ENCODE peak calls at places on chromosome 13, in seven cellular contexts. R, M, A, I, H, W and J are unnamed samples. For H3K9me3, the result is how much of the 10 kb centered on the place peaks cover.

GRCh38 chr13:102645701-102646100 is 48.9 kb downstream of the TPP2 start:
- DNase-seq in H (no peak), M (no peak), I (no peak), W (no peak), R (no peak), A (no peak), J (no peak)

GRCh38 chr13:94534171-94534570 is 54.7 kb upstream of the DCT start:
- DNase-seq in M (peak), H (no peak), W (no peak), A (no peak), I (no peak), R (no peak), J (peak)

GRCh38 chr13:83731113-83731512 is 151.2 kb downstream of the SLITRK1 start:
- DNase-seq in A (no peak), R (no peak), M (no peak), I (no peak), W (no peak), H (no peak), J (no peak)

GRCh38 chr13:49560270-49561063 is 24.9 kb downstream of the RCBTB1 start:
- DNase-seq in H (no peak), M (peak), R (no peak), I (peak), W (no peak), A (no peak), J (peak)

GRCh38 chr13:39268398-39268797 is 230.1 kb downstream of the NHLRC3 start:
- DNase-seq in R (no peak), I (no peak), W (no peak), A (no peak), H (no peak), M (no peak), J (no peak)

GRCh38 chr13:45101327-45102018 is 18.8 kb upstream of the GTF2F2 start:
- DNase-seq in R (no peak), I (no peak), W (no peak), M (no peak), A (no peak), H (no peak), J (no peak)

GRCh38 chr13:110250258-110250891 is 56.6 kb downstream of the COL4A1 start:
- DNase-seq in I (no peak), R (no peak), M (peak), A (no peak), H (peak), W (no peak), J (peak)

GRCh38 chr13:26280295-26280694 is 26.4 kb downstream of the CDK8 start:
- DNase-seq in W (no peak), H (no peak), M (peak), I (no peak), A (no peak), R (no peak), J (peak)

GRCh38 chr13:106472621-106473020 is 62.8 kb downstream of the EFNB2 start:
- DNase-seq in R (no peak), W (no peak), I (no peak), A (no peak), M (no peak), H (no peak), J (no peak)

GRCh38 chr13:44238011-44238421 is 135.6 kb upstream of the SERP2 start:
- DNase-seq in I (no peak), H (no peak), W (no peak), M (peak), R (no peak), A (no peak), J (peak)

DNA sequence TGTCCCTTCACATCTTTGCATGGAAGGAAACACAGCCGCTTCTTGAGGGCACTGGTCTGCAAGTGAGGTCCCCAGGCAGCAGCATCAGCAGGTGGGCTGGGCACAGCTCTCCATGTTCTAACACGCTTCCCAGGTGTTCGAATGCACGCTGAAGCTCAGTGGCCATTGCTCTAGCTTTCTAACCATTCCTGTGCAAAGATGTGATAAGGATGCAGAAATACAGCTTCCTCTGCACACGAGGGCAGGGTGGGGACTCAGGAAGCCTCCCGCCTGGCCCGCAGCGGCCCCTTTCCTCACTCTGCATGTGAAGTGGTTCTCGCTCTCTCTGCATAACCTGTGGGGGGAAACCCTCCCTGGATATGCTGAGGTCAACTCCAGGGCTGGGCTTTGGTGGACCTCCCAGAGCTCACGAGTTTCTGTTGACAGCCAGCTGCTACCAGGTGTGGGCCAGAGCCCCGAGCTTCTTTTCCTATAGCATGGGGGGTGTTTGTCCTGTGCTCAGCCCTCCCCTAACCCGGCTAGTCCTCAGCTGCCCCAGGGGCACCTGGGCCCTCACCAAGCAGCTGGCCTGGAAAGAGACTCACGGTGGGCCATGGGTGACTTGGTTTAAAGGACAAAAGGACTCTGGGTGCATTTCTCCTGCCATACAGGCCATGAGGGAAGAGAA is 168.2 kb downstream of the TEX29 start:
- DNase-seq in I (no peak), A (no peak), M (no peak), R (no peak), H (no peak), W (no peak), J (no peak)
- H3K9me3 ChIP-seq in I (under half), A (under half), M (under half), R (under half), H (under half), W (under half), J (under half)

GRCh38 chr13:30370146-30370545 is 52.1 kb upstream of the UBE2L5 start:
- DNase-seq in H (no peak), A (no peak), M (no peak), R (no peak), W (no peak), I (no peak), J (no peak)
- H3K9ac ChIP-seq in H (no peak), A (no peak), M (no peak), R (no peak), W (no peak), I (no peak), J (no peak)

GRCh38 chr13:37816276-37816675 is 53.3 kb downstream of the TRPC4 start:
- DNase-seq in A (no peak), W (no peak), R (no peak), H (no peak), M (no peak), I (no peak), J (no peak)
- H3K9me3 ChIP-seq in A (under half), W (under half), R (under half), H (under half), M (under half), I (under half), J (under half)

DNA sequence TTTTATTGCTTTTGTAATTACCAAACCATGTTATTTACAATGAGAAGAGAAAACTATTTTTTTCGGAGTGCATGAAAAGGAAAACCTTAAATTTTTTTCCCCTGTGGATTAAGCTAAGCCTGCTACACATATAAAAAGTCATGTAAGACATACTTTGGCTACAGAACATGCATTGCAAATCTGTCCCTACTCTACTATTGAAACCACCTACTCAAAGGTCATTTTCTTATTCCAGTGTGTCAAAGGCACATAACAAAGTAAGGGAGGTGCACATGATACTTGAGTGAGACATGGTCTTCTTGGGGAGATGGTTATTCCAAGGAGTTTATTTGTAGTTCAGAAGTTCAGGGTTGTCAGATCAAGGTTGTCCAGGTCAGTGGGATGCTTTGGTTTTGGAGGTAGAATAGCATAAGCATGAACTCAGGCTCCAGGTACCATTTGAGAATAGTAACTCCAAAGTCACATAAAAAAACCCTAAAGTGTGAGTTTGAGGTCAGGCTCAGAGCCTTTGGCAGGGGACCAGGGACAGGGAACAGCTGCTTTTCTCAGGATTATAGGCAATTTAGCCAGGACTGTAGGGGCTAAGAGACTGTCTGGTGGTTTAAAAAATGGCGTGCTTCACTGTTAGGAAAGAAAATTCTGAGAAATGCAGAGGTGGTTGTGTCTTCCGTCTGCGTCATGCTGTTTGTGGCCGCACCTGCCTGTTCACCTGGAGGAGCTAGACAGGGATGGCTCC is 15.4 kb downstream of the FARP1 start:
- DNase-seq in R (no peak), A (no peak), I (no peak), W (no peak), M (no peak), H (no peak), J (no peak)
- H3K9ac ChIP-seq in R (no peak), A (no peak), I (no peak), W (no peak), M (no peak), H (no peak), J (no peak)

GRCh38 chr13:46232281-46232680 is 20.6 kb downstream of the LRRC63 start:
- DNase-seq in A (no peak), W (no peak), M (peak), I (no peak), H (peak), R (no peak), J (no peak)
- H3K9me3 ChIP-seq in A (under half), W (under half), M (under half), I (under half), H (under half), R (under half), J (under half)

GRCh38 chr13:21671793-21672680 is 1.2 kb downstream of the FGF9 start:
- DNase-seq in R (no peak), H (no peak), W (no peak), M (no peak), A (no peak), I (peak), J (no peak)

GRCh38 chr13:21674271-21675009 is 3.6 kb downstream of the FGF9 start:
- DNase-seq in M (no peak), R (peak), W (peak), I (peak), A (no peak), H (no peak), J (peak)

GRCh38 chr13:21672811-21673591 is 2.1 kb downstream of the FGF9 start:
- DNase-seq in W (no peak), M (no peak), R (no peak), I (no peak), H (no peak), A (no peak), J (peak)

GRCh38 chr13:21675095-21676007 is 4.5 kb downstream of the FGF9 start:
- DNase-seq in W (peak), R (no peak), H (no peak), A (no peak), M (no peak), I (peak), J (no peak)

DNA sequence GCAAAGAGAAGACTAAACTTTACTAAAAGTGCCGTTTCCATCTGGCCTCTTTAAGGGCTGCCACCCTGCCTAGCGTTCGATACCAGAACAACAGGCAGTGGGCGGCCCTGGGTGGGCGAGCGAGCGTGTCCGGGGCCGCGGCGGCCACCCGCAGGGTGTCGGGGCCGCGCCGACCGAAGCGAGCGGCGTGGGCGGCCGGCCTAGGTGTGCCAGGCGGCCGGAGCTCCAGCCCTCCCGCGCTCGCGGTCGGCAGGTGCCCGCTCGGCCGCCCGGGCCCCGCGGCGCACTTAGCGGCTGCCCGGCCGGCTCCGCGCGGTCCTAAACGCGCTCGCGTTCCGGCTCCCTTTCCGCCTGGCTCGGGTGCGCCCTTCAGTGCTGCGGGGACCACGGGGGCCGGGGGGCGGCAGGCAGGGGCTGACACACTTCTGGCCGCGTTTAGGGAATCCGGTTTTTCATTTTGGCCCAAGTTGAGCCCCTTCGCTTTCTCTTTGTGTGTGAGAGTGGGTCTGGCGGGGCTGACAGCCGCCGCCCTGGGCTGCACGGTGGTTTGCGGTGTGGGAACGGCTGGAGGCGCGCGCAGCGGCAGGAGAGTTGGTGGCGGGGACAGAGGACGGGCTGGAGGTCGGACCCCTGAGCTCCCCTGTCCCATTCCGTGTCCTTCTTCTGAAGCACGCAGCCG is 2.9 kb downstream of the FGF9 start:
- DNase-seq in R (peak), A (no peak), W (peak), H (peak), I (peak), M (peak), J (peak)
- H3K9ac ChIP-seq in R (no peak), A (no peak), W (no peak), H (no peak), I (no peak), M (no peak), J (no peak)

DNA sequence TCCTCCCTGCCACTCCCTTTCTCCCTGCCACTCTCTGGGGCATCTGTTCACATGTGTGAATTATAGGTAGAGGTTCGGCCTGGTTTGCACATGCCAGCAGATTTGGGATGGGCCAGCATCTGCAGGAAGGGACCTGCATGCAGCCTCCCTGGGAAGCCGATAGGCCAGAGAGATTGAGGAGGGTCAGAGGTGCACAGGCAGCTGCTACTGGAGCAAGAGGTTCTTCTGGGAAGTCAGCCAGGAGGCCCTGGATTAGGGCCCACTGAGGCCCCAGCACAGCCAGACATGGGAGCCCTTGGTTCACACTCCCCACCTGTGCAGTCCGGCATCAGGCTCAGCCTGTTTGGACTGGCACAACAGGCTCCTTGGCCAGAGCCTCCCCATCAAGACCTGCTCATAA is 12.1 kb downstream of the TUBA3C start:
- DNase-seq in I (no peak), A (no peak), W (no peak), R (no peak), M (no peak), H (no peak), J (no peak)
- H3K9me3 ChIP-seq in I (half or more), A (half or more), W (half or more), R (under half), M (under half), H (under half), J (under half)

GRCh38 chr13:92838786-92839185 is 387.8 kb upstream of the GPC6 start:
- DNase-seq in M (peak), I (no peak), A (no peak), R (no peak), W (no peak), H (no peak), J (no peak)

GRCh38 chr13:92843549-92843948 is 383.1 kb upstream of the GPC6 start:
- DNase-seq in W (no peak), H (no peak), R (no peak), I (no peak), M (peak), A (no peak), J (peak)

DNA sequence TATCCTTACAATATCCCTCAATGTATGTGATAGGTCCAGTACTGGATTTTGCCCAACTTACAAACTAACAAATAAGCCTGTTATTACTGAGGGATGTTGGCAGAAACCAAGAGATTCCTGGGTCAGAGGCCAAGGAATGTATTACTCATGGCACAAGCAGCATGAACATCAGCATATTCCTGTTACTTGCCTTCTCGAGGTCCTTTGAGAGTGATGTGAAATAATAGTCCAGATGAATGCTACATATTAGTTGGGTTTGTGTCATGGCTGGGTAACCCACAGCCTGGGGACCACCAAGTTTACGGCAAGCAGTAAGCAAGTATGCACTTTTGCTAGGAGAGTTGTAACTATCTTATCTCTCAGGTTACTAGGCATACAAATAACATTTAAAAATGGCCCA is 384.5 kb upstream of the GPC6 start:
- DNase-seq in M (peak), W (no peak), I (no peak), H (no peak), R (no peak), A (no peak), J (peak)
- H3K9ac ChIP-seq in M (no peak), W (no peak), I (no peak), H (no peak), R (no peak), A (no peak), J (peak)

GRCh38 chr13:111575719-111576118 is 255.3 kb downstream of the TEX29 start:
- DNase-seq in A (no peak), H (no peak), W (no peak), I (no peak), M (no peak), R (no peak), J (no peak)

GRCh38 chr13:111575276-111575675 is 254.8 kb downstream of the TEX29 start:
- DNase-seq in I (no peak), R (no peak), A (no peak), M (no peak), H (no peak), W (no peak), J (no peak)

GRCh38 chr13:111572956-111573355 is 252.5 kb downstream of the TEX29 start:
- DNase-seq in A (no peak), M (no peak), H (no peak), W (no peak), I (no peak), R (no peak), J (no peak)

GRCh38 chr13:111573362-111573761 is 252.9 kb downstream of the TEX29 start:
- DNase-seq in M (no peak), R (no peak), W (no peak), A (no peak), I (no peak), H (no peak), J (no peak)

DNA sequence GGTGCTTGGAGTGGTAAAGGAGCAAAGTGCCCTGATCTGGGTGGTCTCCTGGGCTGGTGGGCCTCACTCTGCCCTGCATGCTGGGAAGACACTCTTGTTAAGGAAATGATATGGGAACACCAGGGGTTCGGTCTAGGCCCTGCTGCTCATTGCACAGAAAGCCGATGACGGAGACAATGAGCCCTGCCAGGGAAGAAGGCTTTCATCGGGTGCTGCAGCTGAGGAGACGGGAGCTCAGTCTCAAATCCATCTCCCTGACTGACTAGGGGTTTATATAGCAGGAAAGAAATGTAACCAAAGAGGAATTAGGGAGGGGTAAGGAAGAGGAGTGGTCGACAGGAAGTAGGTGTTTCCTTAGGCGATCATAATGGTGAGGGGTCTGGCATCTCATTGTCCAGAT is 253.4 kb downstream of the TEX29 start:
- DNase-seq in H (no peak), A (no peak), I (no peak), W (no peak), M (no peak), R (no peak), J (no peak)
- H3K9me3 ChIP-seq in H (under half), A (under half), I (under half), W (under half), M (under half), R (under half), J (under half)

DNA sequence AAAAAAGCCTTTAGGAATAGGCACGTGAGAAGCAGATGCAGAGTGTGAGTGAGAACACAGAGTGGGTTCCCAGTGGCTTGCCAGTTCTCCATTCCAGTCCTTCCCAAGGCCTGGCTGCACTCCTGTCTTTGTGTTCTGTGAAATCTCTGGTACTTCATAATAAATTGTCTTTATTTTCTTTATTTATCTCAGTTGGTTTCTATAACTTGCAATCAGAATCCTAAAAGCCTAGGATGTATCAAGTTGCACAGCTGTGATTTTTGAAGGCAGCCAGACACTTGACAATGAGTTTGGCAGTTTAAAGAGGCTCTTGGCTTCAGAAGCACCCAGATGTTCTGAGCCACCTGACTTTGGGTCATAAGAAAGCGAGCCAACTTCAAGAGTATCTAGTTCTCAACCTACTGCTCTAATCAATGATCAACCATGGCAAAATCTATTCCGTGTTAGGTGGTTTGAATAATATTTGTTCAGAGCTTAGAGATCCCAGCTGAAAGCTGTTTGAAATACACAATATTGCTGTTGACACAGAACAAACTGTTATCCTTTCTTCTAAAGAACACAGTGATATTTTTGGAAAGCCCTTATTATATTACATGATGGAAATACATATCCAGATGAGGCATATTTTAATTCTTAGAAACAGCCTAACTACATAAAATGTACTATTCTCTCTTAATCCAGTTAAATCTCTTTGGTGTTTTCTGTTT is 483.2 kb upstream of the NBEA start:
- DNase-seq in W (no peak), I (no peak), R (no peak), A (no peak), H (no peak), M (no peak), J (peak)
- H3K9ac ChIP-seq in W (no peak), I (no peak), R (no peak), A (no peak), H (no peak), M (no peak), J (no peak)